ENCODE peak calls at places on chromosomes 1 and 21, in four cellular contexts. K, W, F and U are unnamed samples.

GRCh38 chr1:44786138-44786840 is 1.7 kb downstream of the BEST4 start:
- DNase-seq in F (peak), W (peak), K (no peak), U (peak)

GRCh38 chr21:37164742-37165141 is 91.7 kb downstream of the TTC3 start:
- DNase-seq in K (no peak), F (no peak), W (no peak), U (no peak)

GRCh38 chr1:111737216-111738132 is 1.7 kb downstream of the INKA2 start:
- DNase-seq in F (no peak), W (no peak), K (no peak), U (no peak)

GRCh38 chr1:156244126-156244525 is 2.1 kb downstream of the BGLAP start:
- DNase-seq in K (no peak), F (no peak), W (no peak), U (no peak)

GRCh38 chr1:226403522-226404034 is 4.3 kb downstream of the PARP1 start:
- DNase-seq in F (peak), W (no peak), K (peak), U (no peak)

GRCh38 chr1:193221641-193222040 is 35.2 kb upstream of the B3GALT2 start:
- DNase-seq in F (no peak), W (no peak), K (no peak), U (no peak)

GRCh38 chr1:201554167-201554600 is 15.3 kb downstream of the NAV1 start:
- DNase-seq in W (no peak), F (no peak), K (no peak), U (no peak)

GRCh38 chr1:220331318-220331717 is 59.1 kb upstream of the RAB3GAP2 start:
- DNase-seq in K (no peak), W (no peak), F (no peak), U (no peak)

GRCh38 chr1:78676347-78676982 is 26.8 kb downstream of the IFI44 start:
- DNase-seq in K (peak), F (peak), W (no peak), U (peak)

GRCh38 chr1:64280001-64280400 is 76.6 kb downstream of the UBE2U start:
- DNase-seq in F (no peak), W (no peak), K (no peak), U (no peak)